ENCODE peak calls at places on chromosome X, in four cellular contexts. K is HepG2, O is GM12878, F is K562. N is an unnamed sample.

GRCh38 chrX:101550825-101551767 is 749 bp downstream of the ARMCX1 start:
- DNase-seq in O (no peak), K (no peak), F (peak; percentile 18), N (no peak)

GRCh38 chrX:5080812-5081211 is 1147.9 kb downstream of the NLGN4X start:
- DNase-seq in F (no peak), O (no peak), K (no peak), N (no peak)

GRCh38 chrX:103687696-103688191 is 1.2 kb upstream of the MORF4L2 start:
- DNase-seq in O (peak; percentile 37), K (peak; percentile 67), F (peak; percentile 58), N (peak; percentile 68)

GRCh38 chrX:20437678-20438077 is 171.0 kb upstream of the RPS6KA3 start:
- DNase-seq in K (peak; percentile 21), O (no peak), F (no peak), N (no peak)

GRCh38 chrX:25021132-25021498 is 5.3 kb upstream of the ARX start:
- DNase-seq in F (no peak), K (no peak), O (no peak), N (peak; percentile 28)

GRCh38 chrX:118534716-118535493 is 39.3 kb downstream of the DOCK11 start:
- DNase-seq in K (no peak), O (no peak), F (no peak), N (peak; percentile 21)

GRCh38 chrX:134542485-134542884 is 82.5 kb downstream of the HPRT1 start:
- DNase-seq in O (no peak), F (peak; percentile 35), K (no peak), N (no peak)

GRCh38 chrX:31353095-31353494 is 281.3 kb upstream of the FTHL17 start:
- DNase-seq in O (no peak), F (no peak), K (no peak), N (no peak)

GRCh38 chrX:16834811-16835210 is 35.4 kb downstream of the RBBP7 start:
- DNase-seq in K (no peak), O (no peak), F (no peak), N (no peak)

GRCh38 chrX:12974217-12974796 is 603 bp upstream of the TMSB4X start:
- DNase-seq in F (peak; percentile 66), O (no peak), K (no peak), N (no peak)

GRCh38 chrX:10325606-10326005 is 168.8 kb downstream of the CLCN4 start:
- DNase-seq in F (no peak), K (no peak), O (no peak), N (no peak)

GRCh38 chrX:38117485-38117884 is 103.2 kb downstream of the SRPX start:
- DNase-seq in K (no peak), F (no peak), O (no peak), N (no peak)

GRCh38 chrX:107549504-107549903 is 78.8 kb upstream of the PRPS1 start:
- DNase-seq in O (no peak), K (no peak), F (no peak), N (no peak)

GRCh38 chrX:154485150-154486051 is 1.0 kb downstream of the UBL4A start:
- DNase-seq in F (peak; percentile 33), K (no peak), O (no peak), N (no peak)

GRCh38 chrX:77431227-77431626 is 16.0 kb upstream of the FGF16 start:
- DNase-seq in F (no peak), O (no peak), K (no peak), N (no peak)

GRCh38 chrX:2875798-2876399 is 47.2 kb downstream of the GYG2 start:
- DNase-seq in F (no peak), K (peak; percentile 18), O (no peak), N (peak; percentile 33)

GRCh38 chrX:110143454-110144210 is 140.7 kb downstream of the TMEM164 start:
- DNase-seq in K (no peak), O (no peak), F (no peak), N (no peak)

GRCh38 chrX:155985208-155985607 is 12.3 kb upstream of the IL9R start:
- DNase-seq in O (no peak), F (no peak), K (no peak), N (no peak)

GRCh38 chrX:13254076-13254785 is 65.6 kb downstream of the ATXN3L start:
- DNase-seq in O (peak; percentile 56), F (peak; percentile 79), K (peak; percentile 8), N (no peak)

GRCh38 chrX:42530027-42530426 is 247.9 kb downstream of the PPP1R2C start:
- DNase-seq in K (no peak), O (no peak), F (no peak), N (no peak)

GRCh38 chrX:11381464-11381863 is 88.3 kb downstream of the AMELX start:
- DNase-seq in F (peak; percentile 36), K (peak; percentile 25), O (peak; percentile 30), N (peak; percentile 29)

GRCh38 chrX:30005821-30006220 is 209.5 kb upstream of the MAGEB2 start:
- DNase-seq in F (no peak), K (no peak), O (no peak), N (no peak)

GRCh38 chrX:40105791-40106676 is 8.3 kb upstream of the BCOR start:
- DNase-seq in O (no peak), K (no peak), F (peak; percentile 68), N (peak; percentile 61)

GRCh38 chrX:147550217-147550616 is 361.5 kb upstream of the FMR1 start:
- DNase-seq in K (peak; percentile 1), F (no peak), O (no peak), N (peak; percentile 20)

GRCh38 chrX:130124577-130124976 is 14.3 kb upstream of the ELF4 start:
- DNase-seq in O (no peak), K (no peak), F (no peak), N (no peak)

GRCh38 chrX:103817502-103817901 is 14.6 kb downstream of the RAB9B start:
- DNase-seq in F (peak; percentile 30), O (peak; percentile 11), K (peak; percentile 10), N (peak; percentile 59)

GRCh38 chrX:22634081-22634480 is 361.4 kb downstream of the CBLL2 start:
- DNase-seq in K (no peak), O (no peak), F (no peak), N (no peak)

GRCh38 chrX:101260435-101260834 is 30.7 kb downstream of the TAF7L start:
- DNase-seq in O (no peak), F (peak; percentile 46), K (peak; percentile 9), N (peak; percentile 75)

GRCh38 chrX:119235872-119236598 is at the start of gene PGRMC1:
- DNase-seq in O (peak; percentile 15), F (peak; percentile 93), K (peak; percentile 55), N (peak; percentile 94)

GRCh38 chrX:23373129-23373804 is 38.6 kb downstream of the PTCHD1 start:
- DNase-seq in K (no peak), O (no peak), F (no peak), N (no peak)

GRCh38 chrX:39740078-39740477 is 357.7 kb downstream of the BCOR start:
- DNase-seq in O (no peak), F (no peak), K (no peak), N (no peak)

GRCh38 chrX:2485460-2485753 is 15.4 kb downstream of the DHRSX start:
- DNase-seq in O (no peak), F (no peak), K (no peak), N (no peak)

GRCh38 chrX:120251471-120252011 is 929 bp downstream of the ZBTB33 start:
- DNase-seq in O (no peak), F (peak; percentile 61), K (peak; percentile 3), N (peak; percentile 31)

GRCh38 chrX:44012484-44013096 is 39.4 kb upstream of the NDP start:
- DNase-seq in K (no peak), O (no peak), F (no peak), N (no peak)

DNA sequence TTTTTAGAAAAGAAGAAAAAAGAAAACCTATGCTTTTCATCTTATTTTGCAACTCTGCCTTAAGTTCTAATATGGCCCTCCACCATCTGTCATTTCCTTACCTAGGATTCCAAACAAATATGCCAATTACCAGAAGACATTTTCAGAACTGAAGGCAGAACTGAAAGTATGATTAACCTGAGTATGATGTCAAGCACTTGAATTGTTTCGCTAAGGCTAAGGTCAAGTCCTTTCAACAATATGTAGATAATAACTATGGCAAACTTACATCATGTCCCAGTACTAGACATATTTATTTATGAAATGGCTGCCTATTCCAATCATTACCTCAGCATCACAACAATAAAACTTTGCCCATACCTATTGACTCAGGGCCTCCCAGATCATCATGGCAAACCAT is 91.0 kb downstream of the OR13H1 start:
- DNase-seq in K (no peak), O (no peak), F (no peak), N (no peak)
- TF ChIP-seq TARDBP in K (no peak), O (no peak), F (no peak), N (no peak)

GRCh38 chrX:69109036-69109663 is 56.1 kb downstream of the PJA1 start:
- DNase-seq in F (no peak), K (no peak), O (no peak), N (no peak)

GRCh38 chrX:69116077-69116476 is 49.2 kb downstream of the PJA1 start:
- DNase-seq in F (no peak), O (no peak), K (no peak), N (no peak)

GRCh38 chrX:69109706-69110635 is 55.3 kb downstream of the PJA1 start:
- DNase-seq in K (no peak), O (no peak), F (peak; percentile 23), N (no peak)

GRCh38 chrX:69117876-69118526 is 47.3 kb downstream of the PJA1 start:
- DNase-seq in F (no peak), K (no peak), O (no peak), N (no peak)

GRCh38 chrX:69113723-69114122 is 51.5 kb downstream of the PJA1 start:
- DNase-seq in F (peak; percentile 32), K (no peak), O (no peak), N (no peak)
- TF ChIP-seq TARDBP in F (no peak), K (no peak), O (no peak), N (no peak)

GRCh38 chrX:70026851-70027200 is 22.9 kb downstream of the AWAT2 start:
- DNase-seq in K (no peak), F (no peak), O (no peak), N (no peak)
- TF ChIP-seq TARDBP in K (no peak), F (no peak), O (no peak), N (no peak)

GRCh38 chrX:73867144-73867543 is 304.1 kb downstream of the CHIC1 start:
- DNase-seq in O (no peak), K (no peak), F (no peak), N (no peak)
- TF ChIP-seq TARDBP in O (no peak), K (no peak), F (no peak), N (no peak)

DNA sequence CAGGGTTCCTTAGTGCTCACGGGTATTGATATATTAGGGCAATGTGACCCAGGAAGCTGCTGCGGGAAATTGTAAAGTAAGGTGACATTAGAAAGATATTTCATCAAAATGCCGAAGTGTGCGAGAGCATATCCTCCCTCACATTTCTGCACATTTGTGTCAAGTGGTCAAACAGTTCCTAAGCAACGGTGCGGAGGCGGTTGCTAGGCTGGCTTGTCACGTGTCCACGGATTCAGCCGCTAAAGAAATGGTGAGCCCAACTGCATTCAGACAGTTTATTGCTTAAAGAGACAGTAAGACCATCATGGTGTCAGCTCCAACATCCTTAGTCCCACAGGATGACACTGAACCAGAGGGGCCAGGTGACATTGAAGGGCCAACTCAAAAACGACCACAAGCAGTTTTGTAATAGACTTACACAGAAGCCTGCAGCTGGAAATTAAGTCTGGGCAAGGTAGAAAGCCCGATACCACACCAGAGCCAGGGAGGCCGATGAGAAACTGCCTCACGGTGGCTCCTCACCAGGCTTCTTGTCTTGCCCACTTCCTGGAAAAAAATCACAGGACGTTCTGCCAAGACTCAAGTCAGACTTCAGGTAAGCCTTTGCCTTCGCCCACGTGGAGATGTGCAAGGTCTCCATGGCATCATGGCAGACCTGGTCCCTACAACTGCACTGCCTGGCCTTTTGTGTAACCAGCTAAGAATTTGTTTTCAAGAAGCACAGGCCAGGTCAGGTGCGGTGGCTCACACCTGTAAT is 50.4 kb downstream of the USP11 start:
- DNase-seq in K (peak; percentile 6), O (no peak), F (peak; percentile 7), N (peak; percentile 58)
- TF ChIP-seq TARDBP in K (no peak), O (no peak), F (no peak), N (no peak)